ENCODE peak calls at places on chromosomes 3 and 15, in eight cellular contexts. D is hepatocyte; H is neural progenitor cell; W is stomach; L is effector memory CD4-positive, alpha-beta T cell; O is fibroblast of lung; Z is endodermal cell; C is GM23338. T is an unnamed sample.

GRCh38 chr15:37100109-37100873 is at the start of gene MEIS2:
- DNase-seq in D (peak; percentile 93), H (peak; percentile 94), W (peak; percentile 87), L (no peak), O (peak; percentile 97), Z (peak; percentile 93), C (peak; percentile 94), T (peak; percentile 96)

GRCh38 chr15:68704496-68705021 is 116.1 kb downstream of the ANP32A start:
- DNase-seq in D (peak; percentile 44), H (peak; percentile 34), W (peak; percentile 40), L (no peak), O (peak; percentile 27), Z (peak; percentile 77), C (no peak), T (no peak)

GRCh38 chr3:72957303-72957702 is 39.3 kb upstream of the PPP4R2 start:
- DNase-seq in D (peak; percentile 62), H (peak; percentile 81), W (peak; percentile 51), L (no peak), O (no peak), Z (no peak), C (no peak), T (no peak)

GRCh38 chr3:129341331-129342141 is 62.9 kb downstream of the HMCES start:
- DNase-seq in D (no peak), H (no peak), W (no peak), L (no peak), O (no peak), Z (no peak), C (no peak), T (no peak)

GRCh38 chr15:89143503-89144162 is 55.4 kb downstream of the ABHD2 start:
- DNase-seq in D (no peak), H (no peak), W (no peak), L (no peak), O (peak; percentile 98), Z (no peak), C (no peak), T (peak; percentile 95)

GRCh38 chr3:100891033-100891432 is 102.2 kb downstream of the ABI3BP start:
- DNase-seq in D (no peak), H (no peak), W (no peak), L (no peak), O (peak; percentile 69), Z (no peak), C (peak; percentile 16), T (peak; percentile 54)

GRCh38 chr3:14265246-14265962 is 86.8 kb downstream of the LSM3 start:
- DNase-seq in D (peak; percentile 81), H (no peak), W (no peak), L (no peak), O (peak; percentile 42), Z (no peak), C (no peak), T (peak; percentile 34)

GRCh38 chr15:30924353-30924752 is 20.6 kb downstream of the FAN1 start:
- DNase-seq in D (no peak), H (no peak), W (no peak), L (no peak), O (peak; percentile 13), Z (no peak), C (no peak), T (peak; percentile 68)

GRCh38 chr3:37945803-37946530 is 44.6 kb upstream of the VILL start:
- DNase-seq in D (peak; percentile 58), H (no peak), W (no peak), L (no peak), O (peak; percentile 79), Z (peak; percentile 48), C (no peak), T (peak; percentile 64)

GRCh38 chr3:48427630-48427962 is 2.3 kb downstream of the PLXNB1 start:
- DNase-seq in D (no peak), H (no peak), W (no peak), L (no peak), O (no peak), Z (no peak), C (no peak), T (peak; percentile 16)
- H3K4me1 ChIP-seq in D (peaks cover 60% of the 10 kb centered on the region), H (peaks cover 28% of the 10 kb centered on the region), W (peaks cover 79% of the 10 kb centered on the region), L (peaks cover 9% of the 10 kb centered on the region), O (peaks cover 16% of the 10 kb centered on the region), Z (peaks cover 14% of the 10 kb centered on the region), C (peaks cover 35% of the 10 kb centered on the region), T (peaks cover 42% of the 10 kb centered on the region)

DNA sequence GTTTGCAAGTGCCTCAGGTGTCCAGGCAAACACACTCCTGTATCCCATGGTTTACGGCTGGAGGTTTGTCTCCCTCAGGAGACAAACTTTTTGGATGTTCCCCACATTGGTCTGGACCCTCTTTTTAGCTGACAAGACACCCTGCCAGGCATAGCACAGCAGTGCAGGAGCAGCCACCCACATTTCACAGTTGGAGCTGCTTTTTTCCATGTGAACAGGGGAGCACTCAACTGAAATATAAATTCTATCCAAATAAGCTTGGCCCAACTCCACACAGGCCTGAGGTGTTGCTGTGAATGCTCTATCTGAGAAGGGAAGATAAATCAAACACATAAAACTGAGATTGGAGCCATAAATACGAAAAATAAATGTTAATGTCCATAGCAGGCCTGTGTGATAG is 501.3 kb upstream of the IL12A start:
- DNase-seq in D (no peak), H (no peak), W (no peak), L (no peak), O (no peak), Z (no peak), C (no peak), T (no peak)
- H3K36me3 ChIP-seq in D (no peaks in the 10 kb centered on the region), H (no peaks in the 10 kb centered on the region), W (no peaks in the 10 kb centered on the region), L (no peaks in the 10 kb centered on the region), O (no peaks in the 10 kb centered on the region), Z (no peaks in the 10 kb centered on the region), C (no peaks in the 10 kb centered on the region), T (no peaks in the 10 kb centered on the region)

DNA sequence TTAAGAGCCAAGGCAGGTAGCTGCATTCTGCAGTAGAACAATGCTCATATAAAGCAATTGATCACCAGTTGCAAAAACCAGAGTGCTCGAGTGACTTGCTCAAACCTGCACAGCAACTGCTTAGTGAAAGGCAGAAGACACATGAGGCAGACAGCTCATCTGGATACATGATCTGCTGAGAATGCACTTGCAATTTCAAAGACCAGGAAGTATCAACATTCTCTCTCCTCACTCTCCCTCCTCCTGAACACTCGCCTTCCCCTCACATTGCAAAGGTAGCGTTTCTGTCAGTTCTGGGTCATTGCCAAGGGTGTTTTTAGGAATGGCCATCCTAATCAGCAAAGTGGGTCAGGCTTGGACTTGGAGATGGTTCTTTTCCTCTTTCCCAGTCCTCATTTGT is 61.0 kb downstream of the BFSP2 start:
- DNase-seq in D (no peak), H (no peak), W (no peak), L (no peak), O (no peak), Z (no peak), C (no peak), T (no peak)
- H3K4me3 ChIP-seq in D (no peak overlapping the region), H (no peak overlapping the region), W (no peak overlapping the region), L (no peak overlapping the region), O (no peak overlapping the region), Z (no peak overlapping the region), C (no peak overlapping the region), T (no peak overlapping the region)

DNA sequence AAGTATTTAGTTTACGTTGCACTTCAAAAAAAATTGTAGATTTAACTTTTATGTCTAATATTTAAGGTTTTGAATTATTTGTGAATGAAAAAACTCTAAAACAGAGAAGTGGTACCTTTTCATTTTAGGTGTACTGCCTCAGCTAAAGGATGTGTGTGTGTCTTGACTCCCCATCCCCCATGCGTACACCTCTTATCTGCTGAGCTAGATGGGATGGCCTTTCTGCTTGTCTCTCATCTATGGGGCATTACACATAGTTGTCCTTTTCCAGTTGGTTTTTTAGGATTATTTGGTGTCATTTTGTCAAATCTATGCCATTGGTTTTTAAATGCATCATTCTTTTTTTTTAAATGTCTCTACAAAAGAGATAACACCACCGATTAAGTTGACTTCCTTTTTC is 110.9 kb downstream of the FNDC3B start:
- DNase-seq in D (no peak), H (no peak), W (no peak), L (no peak), O (no peak), Z (no peak), C (no peak), T (no peak)
- H3K4me1 ChIP-seq in D (peaks cover 24% of the 10 kb centered on the region), H (peaks cover 49% of the 10 kb centered on the region), W (peaks cover 87% of the 10 kb centered on the region), L (peaks cover 8% of the 10 kb centered on the region), O (peaks cover 19% of the 10 kb centered on the region), Z (peaks cover 16% of the 10 kb centered on the region), C (peaks cover 73% of the 10 kb centered on the region), T (peaks cover 41% of the 10 kb centered on the region)

GRCh38 chr3:78988324-78988723 is 779.5 kb downstream of the ROBO1 start:
- DNase-seq in D (peak; percentile 28), H (no peak), W (no peak), L (no peak), O (peak; percentile 51), Z (no peak), C (no peak), T (peak; percentile 53)
- H3K36me3 ChIP-seq in D (no peaks in the 10 kb centered on the region), H (peaks cover 13% of the 10 kb centered on the region), W (no peaks in the 10 kb centered on the region), L (no peaks in the 10 kb centered on the region), O (no peaks in the 10 kb centered on the region), Z (no peaks in the 10 kb centered on the region), C (no peaks in the 10 kb centered on the region), T (no peaks in the 10 kb centered on the region)

GRCh38 chr15:54518145-54518941 is 540.1 kb downstream of the UNC13C start:
- DNase-seq in D (peak; percentile 7), H (no peak), W (no peak), L (no peak), O (no peak), Z (no peak), C (no peak), T (no peak)
- H3K4me3 ChIP-seq in D (no peak overlapping the region), H (no peak overlapping the region), W (no peak overlapping the region), L (no peak overlapping the region), O (no peak overlapping the region), Z (no peak overlapping the region), C (no peak overlapping the region), T (no peak overlapping the region)

GRCh38 chr3:50238549-50239026 is 2.6 kb downstream of the GNAI2 start:
- DNase-seq in D (peak; percentile 50), H (no peak), W (peak; percentile 95), L (no peak), O (no peak), Z (no peak), C (no peak), T (peak; percentile 43)
- H3K4me1 ChIP-seq in D (peaks cover 19% of the 10 kb centered on the region), H (peaks cover 55% of the 10 kb centered on the region), W (peaks cover 89% of the 10 kb centered on the region), L (peaks cover 54% of the 10 kb centered on the region), O (peaks cover 25% of the 10 kb centered on the region), Z (peaks cover 42% of the 10 kb centered on the region), C (peaks cover 67% of the 10 kb centered on the region), T (peaks cover 36% of the 10 kb centered on the region)

GRCh38 chr3:160265088-160265487 is 39.9 kb downstream of the C3orf80 start:
- DNase-seq in D (no peak), H (no peak), W (no peak), L (no peak), O (no peak), Z (no peak), C (no peak), T (no peak)
- H3K36me3 ChIP-seq in D (no peaks in the 10 kb centered on the region), H (no peaks in the 10 kb centered on the region), W (no peaks in the 10 kb centered on the region), L (no peaks in the 10 kb centered on the region), O (no peaks in the 10 kb centered on the region), Z (no peaks in the 10 kb centered on the region), C (no peaks in the 10 kb centered on the region), T (peaks cover 11% of the 10 kb centered on the region)